ENCODE peak calls at places on chromosomes 4 and X, in six cellular contexts. M, P, Z, I, K and C are unnamed samples.
A peak's percentile ranks its signal among the peaks of the same experiment; 100 is the strongest.

GRCh38 chr4:82786004-82786400 is 12.6 kb downstream of the SCD5 start:
- DNase-seq in M (no peak), P (no peak), Z (no peak), I (no peak), K (no peak), C (no peak)

GRCh38 chrX:1393871-1394615 is 2.1 kb upstream of the SLC25A6 start:
- DNase-seq in M (no peak), P (no peak), Z (peak; percentile 18), I (no peak), K (no peak), C (no peak)

GRCh38 chr4:186889876-186890643 is 166.4 kb upstream of the FAT1 start:
- DNase-seq in M (no peak), P (no peak), Z (no peak), I (no peak), K (no peak), C (no peak)

GRCh38 chrX:102835504-102836146 is 101.4 kb upstream of the RAB40AL start:
- DNase-seq in M (no peak), P (peak; percentile 44), Z (peak; percentile 23), I (no peak), K (peak; percentile 1), C (peak; percentile 33)

GRCh38 chrX:147476008-147476407 is 435.7 kb upstream of the FMR1 start:
- DNase-seq in M (no peak), P (no peak), Z (peak; percentile 3), I (no peak), K (peak; percentile 4), C (no peak)

GRCh38 chr4:150033937-150034336 is 44.3 kb upstream of the DCLK2 start:
- DNase-seq in M (no peak), P (no peak), Z (no peak), I (no peak), K (no peak), C (peak; percentile 87)

GRCh38 chrX:13093489-13094140 is 49.2 kb upstream of the FAM9C start:
- DNase-seq in M (no peak), P (no peak), Z (no peak), I (no peak), K (no peak), C (no peak)

GRCh38 chr4:56757270-56757746 is 64.2 kb downstream of the SPINK2 start:
- DNase-seq in M (peak; percentile 25), P (no peak), Z (no peak), I (no peak), K (no peak), C (peak; percentile 75)

GRCh38 chr4:118171381-118171780 is 137.1 kb downstream of the NDST3 start:
- DNase-seq in M (no peak), P (no peak), Z (no peak), I (no peak), K (no peak), C (peak; percentile 20)

GRCh38 chr4:139245590-139245989 is 34.4 kb downstream of the MGARP start:
- DNase-seq in M (no peak), P (no peak), Z (no peak), I (no peak), K (no peak), C (peak; percentile 41)

GRCh38 chr4:42396361-42397255 is 680 bp upstream of the SHISA3 start:
- DNase-seq in M (no peak), P (peak; percentile 67), Z (no peak), I (no peak), K (no peak), C (no peak)

GRCh38 chr4:42397635-42398447 is 553 bp downstream of the SHISA3 start:
- DNase-seq in M (no peak), P (peak; percentile 77), Z (no peak), I (no peak), K (no peak), C (peak; percentile 12)

GRCh38 chr4:42397256-42397634 is at the start of gene SHISA3:
- DNase-seq in M (peak; percentile 4), P (peak; percentile 75), Z (no peak), I (no peak), K (no peak), C (no peak)

GRCh38 chr4:42399393-42399792 is 2.1 kb downstream of the SHISA3 start:
- DNase-seq in M (no peak), P (peak; percentile 58), Z (no peak), I (no peak), K (no peak), C (no peak)

DNA sequence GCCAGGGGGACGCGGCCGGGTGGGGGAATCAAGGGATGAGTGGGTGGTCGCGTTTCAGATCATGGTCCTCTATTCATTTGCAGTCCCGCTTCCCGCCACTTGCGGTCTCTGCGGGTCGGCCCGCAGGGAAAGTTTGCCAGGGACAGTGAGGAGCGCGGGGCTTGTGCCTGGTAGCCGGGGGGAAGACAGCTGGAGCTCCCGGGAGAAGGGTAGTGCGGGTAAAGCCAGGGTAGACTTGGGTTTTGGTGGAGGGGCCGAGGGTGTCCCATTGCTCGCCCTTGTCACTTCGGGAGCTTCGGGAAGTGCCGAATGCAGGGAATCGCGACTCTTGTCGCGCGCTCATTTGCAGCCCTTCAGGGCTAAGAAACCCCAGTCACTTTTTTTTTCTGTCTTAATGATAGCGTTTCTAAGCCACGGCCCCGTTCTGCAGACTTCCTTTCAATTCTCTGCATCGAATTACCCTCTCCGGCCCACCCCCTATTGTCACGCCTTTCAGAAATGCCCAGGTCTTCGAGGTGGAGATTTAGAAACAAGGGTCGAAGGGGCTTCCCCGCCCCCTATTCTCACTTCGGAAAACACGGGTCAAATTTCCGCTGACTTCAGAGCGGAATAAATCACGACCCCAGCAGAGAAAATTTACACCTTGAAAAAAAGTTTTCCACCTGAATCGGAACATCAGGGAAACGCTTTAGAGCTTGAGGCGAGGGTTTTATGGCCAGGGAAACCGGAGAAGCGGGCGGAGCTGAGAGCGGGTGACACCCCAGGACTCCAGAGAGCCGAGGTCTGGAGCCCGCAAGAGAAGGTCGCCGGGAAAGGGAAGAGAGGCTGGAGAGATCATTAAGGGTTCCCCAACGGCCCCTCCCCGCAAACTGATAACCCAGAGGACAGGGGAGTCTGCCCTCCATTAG is 1.4 kb downstream of the SHISA3 start:
- DNase-seq in M (no peak), P (peak; percentile 64), Z (no peak), I (no peak), K (no peak), C (no peak)
- TF ChIP-seq CTCF in M (no peak), P (peak; percentile 14), Z (no peak), I (no peak), K (no peak), C (no peak)

DNA sequence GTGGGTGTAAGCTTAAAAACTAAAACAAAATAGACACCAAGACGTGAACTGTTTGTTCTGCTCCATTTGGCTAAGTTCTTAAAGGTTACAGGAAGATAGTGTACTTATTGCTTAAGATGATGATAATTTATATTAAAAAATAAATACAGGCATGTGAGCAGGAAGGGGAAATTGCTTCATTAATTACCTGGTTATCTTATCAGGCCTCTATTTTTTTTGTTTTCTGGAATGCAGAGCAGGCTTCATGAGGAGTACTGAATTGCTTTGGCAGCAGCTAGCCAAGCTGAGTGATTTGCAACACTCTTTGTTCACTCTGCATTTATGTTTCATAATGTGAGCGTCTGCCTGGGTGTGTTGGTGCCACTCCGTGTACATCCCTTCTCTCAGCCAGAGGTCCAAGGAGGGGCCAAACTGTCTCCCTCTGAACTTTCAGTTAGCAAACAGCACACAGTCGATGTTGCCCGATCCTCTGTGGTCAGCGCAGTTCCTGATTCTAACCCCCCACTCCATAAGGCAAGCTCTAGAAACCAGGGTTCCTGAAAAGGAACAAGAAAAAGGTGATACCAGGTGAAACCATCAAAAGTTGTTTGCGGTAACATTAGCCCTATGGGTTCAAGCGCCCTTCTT is 348.2 kb downstream of the SPRY1 start:
- DNase-seq in M (no peak), P (no peak), Z (no peak), I (no peak), K (peak; percentile 38), C (peak; percentile 7)
- TF ChIP-seq RFX5 in M (no peak), P (no peak), Z (no peak), I (no peak), K (no peak), C (no peak)

DNA sequence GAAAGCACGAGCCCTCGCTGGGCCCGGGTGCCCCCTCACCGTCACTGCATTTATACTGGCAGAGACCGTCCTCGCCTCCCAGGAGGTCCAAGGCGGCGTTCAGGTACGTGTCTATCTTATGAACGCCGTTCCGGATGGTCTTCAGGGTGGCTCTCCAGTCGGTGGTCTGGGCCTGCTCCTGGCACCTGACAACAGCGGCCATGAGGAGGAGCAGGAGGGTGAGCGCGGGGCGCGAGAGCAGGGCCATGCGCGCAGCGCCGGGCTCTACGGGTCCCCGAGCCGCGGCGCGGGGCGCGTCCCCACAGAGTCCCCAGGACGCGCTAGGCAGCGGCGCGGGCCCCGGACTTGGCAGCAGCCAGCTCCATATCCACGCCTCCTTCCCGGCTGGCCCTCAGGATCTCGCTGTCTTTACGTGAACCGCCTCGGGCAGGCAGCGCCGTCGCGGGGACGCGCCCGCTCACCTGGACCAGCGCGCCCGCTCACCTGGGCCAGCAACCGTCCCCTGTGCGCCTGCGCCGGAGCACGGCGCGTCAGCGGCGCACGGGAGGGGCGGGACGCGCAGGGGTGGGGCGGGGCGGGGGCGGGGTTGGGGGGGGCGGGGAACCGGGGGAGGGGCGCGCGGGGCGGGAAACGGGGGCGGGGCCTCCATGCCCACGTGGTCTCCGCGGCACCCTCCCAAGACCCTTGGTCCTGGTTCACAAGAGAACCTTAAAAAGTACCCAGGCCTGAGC is at the start of gene PLA2G12A:
- DNase-seq in M (peak; percentile 38), P (peak; percentile 88), Z (peak; percentile 80), I (peak; percentile 16), K (peak; percentile 68), C (peak; percentile 34)
- TF ChIP-seq POLR2A in M (peak; percentile 81), P (peak; percentile 44), Z (peak; percentile 64), I (peak; percentile 75), K (peak; percentile 79), C (no peak)

GRCh38 chr4:168631241-168632151 is 134.6 kb downstream of the PALLD start:
- DNase-seq in M (peak; percentile 62), P (peak; percentile 83), Z (no peak), I (no peak), K (no peak), C (peak; percentile 55)
- TF ChIP-seq CTCF in M (peak; percentile 27), P (peak; percentile 32), Z (no peak), I (no peak), K (peak; percentile 36), C (peak; percentile 45)

GRCh38 chr4:26484032-26484515 is 6.2 kb downstream of the CCKAR start:
- DNase-seq in M (no peak), P (no peak), Z (no peak), I (no peak), K (no peak), C (peak; percentile 35)
- TF ChIP-seq RFX5 in M (no peak), P (no peak), Z (no peak), I (no peak), K (no peak), C (no peak)

DNA sequence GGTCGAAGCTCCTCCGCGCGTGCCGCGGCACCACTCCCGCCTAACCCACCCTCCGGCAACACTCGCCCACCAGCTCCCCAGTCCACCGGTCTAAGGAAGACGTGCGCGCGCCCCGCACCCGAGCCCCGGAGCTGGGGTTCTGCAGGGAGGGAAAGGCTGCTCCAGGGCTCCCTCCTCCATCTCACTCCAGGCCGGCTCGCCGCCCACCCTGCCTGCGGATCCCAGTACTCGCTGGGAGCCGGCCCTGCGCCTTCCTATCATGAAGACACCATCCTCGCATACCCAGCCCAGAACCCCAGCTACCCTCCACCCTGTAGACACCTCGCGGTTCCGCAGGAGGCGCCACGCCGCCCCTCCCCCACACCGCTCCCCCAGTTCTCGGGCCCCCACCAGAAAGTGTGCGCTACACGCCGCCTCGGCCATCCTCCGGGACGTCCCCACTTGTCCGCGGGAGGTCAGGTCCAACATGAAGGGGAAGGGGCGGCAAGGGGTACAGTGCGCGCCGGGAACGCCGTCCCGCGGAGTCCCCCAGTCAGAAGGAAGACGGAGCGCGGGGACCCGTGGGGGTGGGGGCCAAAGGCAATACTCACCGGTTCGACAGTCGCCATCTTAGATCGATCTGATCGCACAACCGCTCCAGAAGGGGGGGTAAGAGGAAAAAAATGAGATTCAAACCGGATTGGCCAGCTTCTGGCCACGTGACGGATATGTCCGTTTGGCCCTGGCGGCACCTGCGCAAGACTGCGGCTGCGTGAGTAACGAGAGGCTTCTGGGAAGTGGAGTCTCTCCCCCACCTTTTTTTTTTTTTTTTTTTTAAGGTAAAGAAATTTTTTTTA is at the start of gene EIF4E:
- DNase-seq in M (peak; percentile 83), P (peak; percentile 90), Z (peak; percentile 99), I (peak; percentile 96), K (peak; percentile 98), C (peak; percentile 99)
- TF ChIP-seq POLR2A in M (no peak), P (peak; percentile 42), Z (peak; percentile 92), I (peak; percentile 91), K (peak; percentile 49), C (peak; percentile 60)